ENCODE peak calls at places on chromosomes 12 and 14, in eight cellular contexts. C is neural progenitor cell; Q is pancreas; P is fibroblast of the conjunctiva; W is Peyer's patch; O is tibial artery; E is body of pancreas; R is effector memory CD4-positive, alpha-beta T cell. Z is an unnamed sample.

GRCh38 chr12:86634706-86635410 is 378.7 kb upstream of the MGAT4C start:
- DNase-seq in C (no peak), Q (no peak), P (no peak), W (no peak), O (no peak), E (no peak), R (no peak), Z (no peak)

GRCh38 chr12:62191747-62192485 is 68.3 kb upstream of the USP15 start:
- DNase-seq in C (peak), Q (peak), P (no peak), W (no peak), O (no peak), E (peak), R (no peak), Z (no peak)

GRCh38 chr12:92078167-92079053 is 67.2 kb downstream of the BTG1 start:
- DNase-seq in C (no peak), Q (no peak), P (peak), W (no peak), O (no peak), E (no peak), R (no peak), Z (no peak)

GRCh38 chr12:11397366-11397765 is 2.0 kb upstream of the PRB2 start:
- DNase-seq in C (no peak), Q (no peak), P (no peak), W (no peak), O (no peak), E (no peak), R (no peak), Z (no peak)

GRCh38 chr14:27391331-27391730 is 793.5 kb upstream of the NOVA1 start:
- DNase-seq in C (no peak), Q (no peak), P (no peak), W (no peak), O (no peak), E (no peak), R (no peak), Z (no peak)

GRCh38 chr12:10366875-10367274 is 23.0 kb downstream of the KLRK1 start:
- DNase-seq in C (no peak), Q (no peak), P (no peak), W (no peak), O (no peak), E (no peak), R (no peak), Z (no peak)

GRCh38 chr12:106251636-106252035 is 3.8 kb upstream of the CKAP4 start:
- DNase-seq in C (peak), Q (no peak), P (no peak), W (no peak), O (no peak), E (no peak), R (no peak), Z (no peak)

GRCh38 chr12:114209852-114210251 is 196.1 kb downstream of the TBX5 start:
- DNase-seq in C (no peak), Q (no peak), P (no peak), W (no peak), O (no peak), E (no peak), R (no peak), Z (no peak)

GRCh38 chr12:100401660-100402059 is 44.8 kb downstream of the SLC17A8 start:
- DNase-seq in C (no peak), Q (no peak), P (peak), W (no peak), O (no peak), E (no peak), R (no peak), Z (no peak)

GRCh38 chr12:102510463-102510862 is 30.1 kb upstream of the IGF1 start:
- DNase-seq in C (no peak), Q (no peak), P (no peak), W (no peak), O (no peak), E (no peak), R (no peak), Z (no peak)